ENCODE peak calls at places on chromosomes 11 and 22, in six cellular contexts. Q is esophagus squamous epithelium, B is Peyer's patch, P is sigmoid colon, C is transverse colon, T is spleen. O is an unnamed sample.

GRCh38 chr11:75592699-75593098 is 30.6 kb downstream of the SERPINH1 start:
- DNase-seq in Q (no peak), B (no peak), P (no peak), C (peak), T (no peak), O (no peak)

GRCh38 chr11:1762537-1763302 is 1.0 kb downstream of the CTSD start:
- DNase-seq in Q (no peak), B (no peak), P (no peak), C (peak), T (peak), O (peak)

GRCh38 chr11:8638300-8638699 is 44.2 kb downstream of the TRIM66 start:
- DNase-seq in Q (no peak), B (no peak), P (no peak), C (no peak), T (no peak), O (no peak)

GRCh38 chr11:117914398-117914761 is 14.8 kb downstream of the TMPRSS13 start:
- DNase-seq in Q (no peak), B (no peak), P (peak), C (no peak), T (peak), O (no peak)

GRCh38 chr11:88701816-88702215 is 364.0 kb downstream of the GRM5 start:
- DNase-seq in Q (no peak), B (no peak), P (no peak), C (no peak), T (no peak), O (no peak)

GRCh38 chr22:45154383-45154782 is 9.3 kb upstream of the NUP50 start:
- DNase-seq in Q (no peak), B (no peak), P (no peak), C (no peak), T (no peak), O (no peak)

GRCh38 chr11:746289-747175 is 732 bp upstream of the TALDO1 start:
- DNase-seq in Q (no peak), B (peak), P (peak), C (no peak), T (peak), O (no peak)

GRCh38 chr11:12777208-12777874 is 103.1 kb downstream of the TEAD1 start:
- DNase-seq in Q (no peak), B (no peak), P (no peak), C (no peak), T (no peak), O (no peak)

GRCh38 chr11:76808158-76808557 is 25.0 kb downstream of the TSKU start:
- DNase-seq in Q (no peak), B (no peak), P (no peak), C (no peak), T (peak), O (no peak)

GRCh38 chr11:46200537-46201281 is 76.8 kb upstream of the CREB3L1 start:
- DNase-seq in Q (no peak), B (no peak), P (no peak), C (no peak), T (no peak), O (peak)

GRCh38 chr22:46977656-46978343 is 215.3 kb downstream of the TBC1D22A start:
- DNase-seq in Q (no peak), B (no peak), P (peak), C (no peak), T (no peak), O (peak)

GRCh38 chr11:12318791-12319733 is 58.3 kb upstream of the PARVA start:
- DNase-seq in Q (no peak), B (no peak), P (peak), C (no peak), T (no peak), O (no peak)

GRCh38 chr11:64005691-64006090 is 19.5 kb downstream of the OTUB1 start:
- DNase-seq in Q (no peak), B (no peak), P (no peak), C (no peak), T (no peak), O (no peak)

GRCh38 chr11:128453444-128454336 is 133.7 kb downstream of the ETS1 start:
- DNase-seq in Q (no peak), B (no peak), P (peak), C (peak), T (no peak), O (no peak)

GRCh38 chr22:41603873-41604332 is 14.3 kb upstream of the PMM1 start:
- DNase-seq in Q (no peak), B (peak), P (no peak), C (no peak), T (peak), O (no peak)

GRCh38 chr11:92322225-92322624 is 97.6 kb downstream of the FAT3 start:
- DNase-seq in Q (no peak), B (no peak), P (no peak), C (no peak), T (no peak), O (no peak)

GRCh38 chr11:69342588-69343330 is 48.8 kb downstream of the MYEOV start:
- DNase-seq in Q (no peak), B (no peak), P (no peak), C (no peak), T (no peak), O (peak)

GRCh38 chr22:24845036-24845918 is 39.3 kb downstream of the SGSM1 start:
- DNase-seq in Q (no peak), B (no peak), P (peak), C (no peak), T (peak), O (peak)

GRCh38 chr11:122109932-122110331 is 6.1 kb downstream of the BLID start:
- DNase-seq in Q (no peak), B (no peak), P (no peak), C (no peak), T (no peak), O (no peak)

GRCh38 chr11:63933459-63933858 is 5.3 kb upstream of the NAA40 start:
- DNase-seq in Q (no peak), B (no peak), P (no peak), C (no peak), T (no peak), O (no peak)

GRCh38 chr11:19194620-19195308 is 7.0 kb downstream of the CSRP3 start:
- DNase-seq in Q (no peak), B (no peak), P (no peak), C (no peak), T (no peak), O (no peak)

GRCh38 chr11:71928739-71929443 is at the start of gene RNF121:
- DNase-seq in Q (peak), B (peak), P (peak), C (peak), T (peak), O (peak)

GRCh38 chr11:33413296-33413695 is 156.1 kb downstream of the HIPK3 start:
- DNase-seq in Q (no peak), B (no peak), P (no peak), C (no peak), T (no peak), O (no peak)

GRCh38 chr11:114297806-114298700 is 1.9 kb downstream of the NNMT start:
- DNase-seq in Q (no peak), B (no peak), P (no peak), C (no peak), T (no peak), O (no peak)

GRCh38 chr11:16839821-16840220 is 101.4 kb downstream of the C11orf58 start:
- DNase-seq in Q (no peak), B (no peak), P (no peak), C (no peak), T (no peak), O (no peak)

GRCh38 chr11:87722756-87723599 is 452.3 kb downstream of the RAB38 start:
- DNase-seq in Q (no peak), B (no peak), P (no peak), C (peak), T (no peak), O (no peak)

GRCh38 chr11:94129505-94130335 is 1.1 kb downstream of the PANX1 start:
- DNase-seq in Q (no peak), B (no peak), P (no peak), C (peak), T (no peak), O (no peak)

GRCh38 chr11:20658135-20658534 is 11.3 kb upstream of the NELL1 start:
- DNase-seq in Q (no peak), B (no peak), P (no peak), C (no peak), T (no peak), O (no peak)

GRCh38 chr11:91194551-91194950 is 971.7 kb upstream of the CHORDC1 start:
- DNase-seq in Q (no peak), B (no peak), P (no peak), C (no peak), T (no peak), O (no peak)

GRCh38 chr22:21837184-21837979 is 30.1 kb downstream of the MAPK1 start:
- DNase-seq in Q (no peak), B (no peak), P (no peak), C (no peak), T (no peak), O (peak)

GRCh38 chr11:76236092-76237026 is 30.1 kb upstream of the WNT11 start:
- DNase-seq in Q (no peak), B (peak), P (peak), C (peak), T (peak), O (peak)

GRCh38 chr11:130858215-130858614 is 58.1 kb downstream of the SNX19 start:
- DNase-seq in Q (no peak), B (no peak), P (no peak), C (no peak), T (no peak), O (no peak)

GRCh38 chr22:22408731-22409696 is 99.5 kb downstream of the ZNF280B start:
- DNase-seq in Q (no peak), B (peak), P (no peak), C (peak), T (no peak), O (peak)

GRCh38 chr22:28822930-28823481 is 22.6 kb upstream of the XBP1 start:
- DNase-seq in Q (no peak), B (no peak), P (no peak), C (peak), T (no peak), O (no peak)

GRCh38 chr22:30890689-30891442 is 77.7 kb downstream of the MORC2 start:
- DNase-seq in Q (no peak), B (peak), P (peak), C (peak), T (peak), O (peak)

GRCh38 chr11:2582436-2582931 is 117.3 kb downstream of the KCNQ1OT1 start:
- DNase-seq in Q (no peak), B (peak), P (no peak), C (no peak), T (peak), O (peak)

GRCh38 chr22:43848366-43849171 is 13.7 kb downstream of the SULT4A1 start:
- DNase-seq in Q (no peak), B (no peak), P (peak), C (no peak), T (peak), O (no peak)

GRCh38 chr11:17852246-17852645 is 117.7 kb downstream of the KCNC1 start:
- DNase-seq in Q (no peak), B (no peak), P (no peak), C (no peak), T (no peak), O (no peak)

GRCh38 chr22:26512149-26512793 is at the start of gene TFIP11:
- DNase-seq in Q (peak), B (peak), P (peak), C (peak), T (peak), O (peak)
- TF ChIP-seq POLR2A in Q (no peak), B (peak), P (peak), C (peak), T (no peak), O (no peak)

GRCh38 chr11:78290293-78291176 is 101.8 kb downstream of the USP35 start:
- DNase-seq in Q (no peak), B (no peak), P (no peak), C (no peak), T (no peak), O (peak)

GRCh38 chr11:78291754-78292108 is 103.0 kb downstream of the USP35 start:
- DNase-seq in Q (no peak), B (no peak), P (no peak), C (no peak), T (no peak), O (no peak)

GRCh38 chr11:78292109-78292803 is 103.5 kb downstream of the USP35 start:
- DNase-seq in Q (no peak), B (no peak), P (no peak), C (no peak), T (no peak), O (no peak)

GRCh38 chr11:78284261-78284660 is 95.5 kb downstream of the USP35 start:
- DNase-seq in Q (no peak), B (no peak), P (no peak), C (no peak), T (no peak), O (no peak)

DNA sequence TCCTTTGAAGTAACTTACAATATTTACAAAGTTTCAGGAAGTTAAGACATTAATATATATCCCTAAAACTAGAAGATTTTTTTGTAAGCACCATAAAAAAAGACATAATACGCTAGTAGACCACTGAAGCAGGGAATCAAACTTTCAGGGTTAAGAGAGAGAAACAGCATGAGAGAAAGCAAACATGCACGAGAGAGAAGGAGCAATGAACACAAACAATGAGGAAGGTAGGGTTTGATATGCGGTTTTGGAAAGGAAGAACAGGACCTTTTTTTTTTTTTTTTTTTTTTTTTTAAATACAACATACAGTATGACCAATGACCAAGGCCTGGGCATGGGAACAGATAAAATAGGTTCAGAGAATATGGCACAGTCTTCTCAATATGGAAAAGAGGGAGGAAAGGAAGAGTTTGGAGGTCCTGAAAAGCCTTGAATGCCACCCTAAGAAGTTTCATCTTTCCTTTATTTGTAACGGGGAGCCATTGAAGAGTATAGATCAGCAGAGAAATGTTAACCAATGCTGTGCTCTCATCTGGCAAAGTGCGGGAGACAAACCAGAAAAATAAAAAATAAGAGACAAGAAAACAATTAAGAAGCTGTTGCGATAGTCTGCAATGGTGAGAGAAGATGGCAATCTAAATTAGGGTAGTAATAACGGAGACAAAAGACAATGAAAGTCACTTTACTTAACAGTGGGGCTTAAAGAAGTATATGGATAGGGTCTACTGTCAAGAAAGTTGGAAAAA is 101.0 kb downstream of the USP35 start:
- DNase-seq in Q (no peak), B (no peak), P (no peak), C (no peak), T (no peak), O (no peak)
- H3K27ac ChIP-seq in Q (no peak), B (no peak), P (no peak), C (no peak), T (peak), O (no peak)

GRCh38 chr11:47979378-47980092 is 824 bp upstream of the PTPRJ start:
- DNase-seq in Q (no peak), B (no peak), P (no peak), C (no peak), T (no peak), O (no peak)
- TF ChIP-seq POLR2A in Q (no peak), B (peak), P (no peak), C (no peak), T (no peak), O (no peak)

GRCh38 chr22:38295339-38295738 is 21.9 kb downstream of the CSNK1E start:
- DNase-seq in Q (no peak), B (no peak), P (no peak), C (no peak), T (no peak), O (no peak)

GRCh38 chr22:38294193-38294592 is 21.4 kb upstream of the TMEM184B start:
- DNase-seq in Q (no peak), B (no peak), P (no peak), C (no peak), T (no peak), O (no peak)

GRCh38 chr22:38296372-38296771 is 20.9 kb downstream of the CSNK1E start:
- DNase-seq in Q (no peak), B (no peak), P (no peak), C (no peak), T (no peak), O (peak)

GRCh38 chr22:38298312-38299000 is 18.8 kb downstream of the CSNK1E start:
- DNase-seq in Q (no peak), B (no peak), P (no peak), C (no peak), T (peak), O (no peak)

GRCh38 chr22:38295863-38296262 is 21.4 kb downstream of the CSNK1E start:
- DNase-seq in Q (no peak), B (no peak), P (no peak), C (no peak), T (no peak), O (no peak)
- H3K27ac ChIP-seq in Q (peak), B (no peak), P (no peak), C (no peak), T (no peak), O (no peak)

GRCh38 chr11:107858217-107859070 is at the start of gene SLC35F2:
- DNase-seq in Q (no peak), B (peak), P (peak), C (peak), T (peak), O (peak)
- TF ChIP-seq POLR2A in Q (no peak), B (peak), P (peak), C (peak), T (no peak), O (no peak)

O was measured in adrenal gland.